ENCODE peak calls at places on chromosomes 11 and 22, in six cellular contexts. B, R, T, J, L and D are unnamed samples.

GRCh38 chr11:131745405-131745804 is 375.0 kb downstream of the NTM start:
- DNase-seq in B (no peak), R (no peak), T (no peak), J (no peak), L (no peak), D (no peak)

GRCh38 chr11:29243616-29244015 is 773.2 kb downstream of the KCNA4 start:
- DNase-seq in B (no peak), R (no peak), T (no peak), J (no peak), L (no peak), D (no peak)

GRCh38 chr11:2443881-2444300 is 423 bp downstream of the TRPM5 start:
- DNase-seq in B (no peak), R (no peak), T (no peak), J (peak; percentile 9), L (no peak), D (no peak)

GRCh38 chr11:5004429-5005274 is 10.0 kb downstream of the OR51L1 start:
- DNase-seq in B (peak; percentile 36), R (peak; percentile 62), T (no peak), J (no peak), L (no peak), D (no peak)

GRCh38 chr11:553949-554398 is 6.6 kb downstream of the LMNTD2 start:
- DNase-seq in B (no peak), R (no peak), T (no peak), J (no peak), L (no peak), D (no peak)

GRCh38 chr11:63762662-63763505 is 5.7 kb downstream of the ZFTA start:
- DNase-seq in B (no peak), R (no peak), T (no peak), J (no peak), L (no peak), D (no peak)

GRCh38 chr11:117663389-117663788 is 133.6 kb downstream of the DSCAML1 start:
- DNase-seq in B (no peak), R (no peak), T (no peak), J (no peak), L (no peak), D (no peak)

GRCh38 chr22:35705141-35705540 is 12.5 kb upstream of the APOL5 start:
- DNase-seq in B (no peak), R (no peak), T (no peak), J (no peak), L (no peak), D (no peak)

GRCh38 chr11:66864172-66864901 is 7.5 kb downstream of the LRFN4 start:
- DNase-seq in B (no peak), R (no peak), T (no peak), J (no peak), L (no peak), D (no peak)

GRCh38 chr11:16876053-16876752 is 137.8 kb downstream of the C11orf58 start:
- DNase-seq in B (no peak), R (no peak), T (no peak), J (no peak), L (no peak), D (no peak)

GRCh38 chr11:57500526-57500925 is 15.0 kb downstream of the SLC43A1 start:
- DNase-seq in B (no peak), R (no peak), T (no peak), J (no peak), L (no peak), D (no peak)

GRCh38 chr11:38095268-38095667 is 1497.2 kb upstream of the RAG2 start:
- DNase-seq in B (no peak), R (no peak), T (no peak), J (no peak), L (no peak), D (no peak)

GRCh38 chr11:47565340-47566165 is at the start of gene PTPMT1:
- DNase-seq in B (peak; percentile 40), R (peak; percentile 70), T (no peak), J (peak; percentile 54), L (peak; percentile 63), D (peak; percentile 67)

GRCh38 chr11:95575517-95575916 is 214.1 kb downstream of the FAM76B start:
- DNase-seq in B (no peak), R (no peak), T (no peak), J (no peak), L (no peak), D (no peak)

GRCh38 chr11:83191986-83192385 is 1.5 kb upstream of the ANKRD42 start:
- DNase-seq in B (no peak), R (no peak), T (no peak), J (no peak), L (no peak), D (no peak)

GRCh38 chr11:110513521-110514450 is 84.0 kb downstream of the FDX1 start:
- DNase-seq in B (no peak), R (no peak), T (no peak), J (no peak), L (no peak), D (no peak)

GRCh38 chr11:10573556-10573955 is 5.1 kb upstream of the LYVE1 start:
- DNase-seq in B (no peak), R (no peak), T (no peak), J (no peak), L (no peak), D (no peak)

GRCh38 chr11:78216571-78217287 is 28.0 kb downstream of the USP35 start:
- DNase-seq in B (no peak), R (peak; percentile 16), T (no peak), J (no peak), L (no peak), D (no peak)

GRCh38 chr22:50206599-50206998 is 5.8 kb downstream of the SELENOO start:
- DNase-seq in B (no peak), R (peak; percentile 37), T (no peak), J (no peak), L (no peak), D (no peak)

GRCh38 chr11:91768783-91769182 is 455.8 kb upstream of the FAT3 start:
- DNase-seq in B (no peak), R (no peak), T (no peak), J (no peak), L (no peak), D (no peak)

GRCh38 chr11:65864758-65865471 is 4.7 kb downstream of the MUS81 start:
- DNase-seq in B (no peak), R (no peak), T (no peak), J (no peak), L (no peak), D (no peak)

GRCh38 chr11:94934362-94934761 is 39.0 kb downstream of the CWC15 start:
- DNase-seq in B (no peak), R (no peak), T (no peak), J (no peak), L (no peak), D (no peak)

GRCh38 chr22:10961043-10961860 is 4566.7 kb upstream of the OR11H1 start:
- DNase-seq in B (no peak), R (no peak), T (no peak), J (peak; percentile 13), L (no peak), D (no peak)
- H3K9me3 ChIP-seq in B (no peaks in the 10 kb centered on the region), R (peaks cover 3% of the 10 kb centered on the region), T (no peaks in the 10 kb centered on the region), J (no peaks in the 10 kb centered on the region), L (no peaks in the 10 kb centered on the region), D (no peaks in the 10 kb centered on the region)

DNA sequence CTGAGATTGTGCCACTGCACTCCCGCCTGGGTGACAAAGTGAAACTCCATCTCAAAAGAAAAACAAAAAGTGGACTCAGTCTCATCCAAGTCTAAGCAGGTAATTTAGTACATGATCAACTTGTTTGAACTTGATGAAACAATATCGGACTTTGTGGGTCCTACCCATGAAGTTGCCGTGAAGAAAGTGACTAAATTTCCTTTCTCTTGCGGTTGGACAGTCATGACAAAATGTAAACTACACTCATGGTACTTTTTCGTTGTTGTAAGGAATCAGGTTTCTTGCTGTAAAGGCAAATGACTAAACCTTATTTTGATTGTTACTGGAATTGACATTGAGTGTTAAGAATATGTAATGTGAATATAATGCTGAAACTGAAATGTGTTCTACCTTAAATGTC is 164.5 kb upstream of the PLET1 start:
- DNase-seq in B (no peak), R (no peak), T (no peak), J (no peak), L (no peak), D (no peak)
- H3K9me3 ChIP-seq in B (no peaks in the 10 kb centered on the region), R (no peaks in the 10 kb centered on the region), T (no peaks in the 10 kb centered on the region), J (no peaks in the 10 kb centered on the region), L (no peaks in the 10 kb centered on the region), D (no peaks in the 10 kb centered on the region)

DNA sequence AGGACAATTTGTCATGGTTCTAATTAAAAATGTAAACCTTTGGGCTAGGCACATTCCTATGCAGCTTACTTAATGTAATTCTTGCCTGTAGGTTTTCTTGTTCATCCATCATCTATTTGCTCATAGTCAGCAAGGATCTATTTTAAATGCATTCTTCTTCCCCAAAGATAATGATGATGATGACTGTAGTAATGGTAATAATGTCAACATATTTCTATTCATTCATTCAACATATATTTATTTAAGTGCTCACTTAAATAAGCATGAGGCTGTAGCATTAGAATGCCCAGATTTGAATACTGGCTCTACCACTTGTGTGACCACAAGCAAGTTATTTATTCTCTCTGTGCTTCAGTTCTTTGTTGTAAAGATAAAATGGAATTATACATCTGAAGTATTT is 169.6 kb upstream of the SYN3 start:
- DNase-seq in B (no peak), R (no peak), T (no peak), J (no peak), L (no peak), D (no peak)
- H3K9me3 ChIP-seq in B (peaks cover 16% of the 10 kb centered on the region), R (peaks cover 11% of the 10 kb centered on the region), T (no peaks in the 10 kb centered on the region), J (no peaks in the 10 kb centered on the region), L (no peaks in the 10 kb centered on the region), D (no peaks in the 10 kb centered on the region)

GRCh38 chr11:69541501-69542313 is 60.2 kb downstream of the LINC01488 start:
- DNase-seq in B (no peak), R (peak; percentile 68), T (no peak), J (no peak), L (no peak), D (no peak)

GRCh38 chr11:69538840-69539239 is 57.4 kb downstream of the LINC01488 start:
- DNase-seq in B (no peak), R (no peak), T (no peak), J (no peak), L (no peak), D (no peak)

GRCh38 chr11:69541001-69541285 is 59.5 kb downstream of the LINC01488 start:
- DNase-seq in B (no peak), R (no peak), T (no peak), J (no peak), L (no peak), D (no peak)

GRCh38 chr11:69539416-69540117 is 58.1 kb downstream of the LINC01488 start:
- DNase-seq in B (no peak), R (no peak), T (no peak), J (no peak), L (no peak), D (no peak)

DNA sequence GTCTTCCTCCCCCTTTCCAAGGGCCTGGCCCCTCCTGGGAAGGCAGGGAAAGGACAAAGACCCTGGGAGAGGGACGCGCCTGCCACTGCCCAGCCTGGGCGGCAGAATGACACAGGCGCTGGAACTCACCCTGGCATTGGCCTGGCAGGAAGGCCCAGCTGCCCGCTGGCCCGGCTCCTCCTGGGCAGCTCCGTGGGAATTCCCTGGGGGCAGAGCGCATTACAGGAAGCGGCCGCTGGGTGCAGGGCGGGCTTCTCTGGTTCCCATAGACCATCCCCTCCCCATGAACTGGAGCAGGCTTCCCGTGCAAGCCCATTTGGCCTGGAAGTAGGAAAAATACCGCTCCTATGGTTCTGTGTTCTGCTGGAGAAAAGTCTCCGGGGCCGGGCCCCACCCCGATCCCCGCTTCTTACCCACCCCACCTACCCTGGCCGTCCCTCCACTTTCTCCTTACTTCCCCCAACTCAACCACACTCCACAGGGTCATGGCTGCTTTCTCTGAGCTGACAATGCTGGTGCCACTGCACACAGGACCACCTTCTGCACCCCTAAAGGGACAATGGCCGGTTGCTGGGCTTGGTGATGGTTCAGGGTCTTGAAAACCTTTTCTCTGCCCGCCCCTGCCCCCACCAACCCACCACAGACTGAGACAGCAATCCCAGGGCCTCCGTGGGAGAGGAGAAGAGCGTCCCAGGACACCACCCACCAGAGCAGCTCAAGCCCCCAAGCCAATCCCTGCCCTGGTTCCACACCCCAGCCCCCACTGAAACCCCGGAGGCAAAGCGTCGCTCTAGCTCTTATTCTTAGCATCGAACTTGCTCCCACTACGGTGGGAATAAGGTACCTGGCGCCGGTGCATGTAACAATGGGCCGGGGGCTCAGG is 58.9 kb downstream of the LINC01488 start:
- DNase-seq in B (no peak), R (no peak), T (no peak), J (no peak), L (no peak), D (no peak)
- H3K9me3 ChIP-seq in B (no peaks in the 10 kb centered on the region), R (no peaks in the 10 kb centered on the region), T (no peaks in the 10 kb centered on the region), J (no peaks in the 10 kb centered on the region), L (no peaks in the 10 kb centered on the region), D (no peaks in the 10 kb centered on the region)